ENCODE peak calls at places on chromosomes 16 and 17, in ten cellular contexts. Y is H1, E is fibroblast of the aortic adventitia, V is fibroblast of lung, Z is GM23338, T is SK-N-SH, U is AG04449, X is neural progenitor cell, P is brain microvascular endothelial cell, L is A549. A is an unnamed sample.

GRCh38 chr17:74842599-74843351 is 16.9 kb downstream of the GRIN2C start:
- DNase-seq in Z (peak), L (peak), T (peak), P (peak), U (no peak), X (peak), V (peak), Y (peak), E (peak), A (peak)

GRCh38 chr16:3369073-3369472 is 13.4 kb downstream of the OR2C1 start:
- DNase-seq in V (no peak), Z (no peak), L (no peak), E (no peak), P (no peak), Y (no peak), T (no peak), U (no peak), X (no peak), A (no peak)

GRCh38 chr17:8865385-8865784 is 2.1 kb downstream of the PIK3R6 start:
- DNase-seq in Y (no peak), U (no peak), Z (no peak), E (no peak), V (no peak), X (no peak), T (no peak), P (no peak), L (no peak), A (no peak)

GRCh38 chr17:43809121-43809520 is 23.8 kb downstream of the MPP3 start:
- DNase-seq in Z (no peak), V (no peak), Y (no peak), X (no peak), E (no peak), T (no peak), U (no peak), P (no peak), L (no peak), A (no peak)

GRCh38 chr16:15033309-15033707 is 22.6 kb downstream of the NTAN1 start:
- DNase-seq in U (no peak), V (no peak), L (no peak), P (no peak), Z (no peak), T (peak), Y (no peak), E (no peak), X (no peak), A (no peak)

GRCh38 chr16:31455601-31456314 is 3.5 kb upstream of the ARMC5 start:
- DNase-seq in E (no peak), V (no peak), Z (peak), U (no peak), X (peak), L (no peak), Y (peak), T (peak), P (no peak), A (no peak)

GRCh38 chr16:80084614-80085013 is 456.2 kb upstream of the DYNLRB2 start:
- DNase-seq in V (peak), L (peak), Y (peak), E (peak), X (peak), Z (peak), U (no peak), T (no peak), P (peak), A (peak)

GRCh38 chr16:1680361-1680760 is 2.3 kb downstream of the JPT2 start:
- DNase-seq in U (no peak), T (no peak), V (no peak), P (no peak), X (peak), E (no peak), Y (no peak), Z (no peak), L (no peak), A (no peak)

GRCh38 chr17:4142107-4142900 is 526 bp downstream of the ZZEF1 start:
- DNase-seq in Z (peak), L (no peak), V (peak), X (peak), P (peak), Y (no peak), U (no peak), T (no peak), E (no peak), A (peak)

GRCh38 chr17:17934214-17934613 is 38.0 kb downstream of the TOM1L2 start:
- DNase-seq in E (no peak), Z (no peak), Y (no peak), U (no peak), L (no peak), V (no peak), P (no peak), T (no peak), X (no peak), A (no peak)

DNA sequence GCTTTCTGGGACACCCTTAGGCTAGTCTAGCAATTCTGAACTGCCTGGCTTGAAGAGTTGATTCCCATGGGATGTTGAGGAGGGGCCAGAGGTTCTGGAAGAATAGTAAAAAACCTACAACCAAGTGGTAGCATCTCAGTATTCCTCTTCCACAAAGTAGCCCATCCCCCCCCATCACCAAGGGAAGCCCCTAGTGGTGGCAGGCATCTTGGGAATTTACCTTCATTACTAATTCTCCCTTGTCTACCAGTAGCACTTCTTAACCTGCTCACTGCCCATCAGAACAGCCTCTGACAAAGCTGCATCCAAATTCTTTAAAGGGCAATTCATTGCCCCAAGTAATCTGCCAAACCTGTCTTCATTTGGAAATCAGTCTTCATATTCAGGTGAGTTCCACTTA is 12.8 kb upstream of the RAB11FIP4 start:
- DNase-seq in V (no peak), Z (peak), E (no peak), T (no peak), Y (no peak), P (no peak), L (no peak), U (no peak), X (peak), A (no peak)
- TF ChIP-seq CTCF in V (no peak), Z (peak), E (peak), T (peak), Y (peak), P (peak), L (no peak), U (no peak), X (peak), A (no peak)

DNA sequence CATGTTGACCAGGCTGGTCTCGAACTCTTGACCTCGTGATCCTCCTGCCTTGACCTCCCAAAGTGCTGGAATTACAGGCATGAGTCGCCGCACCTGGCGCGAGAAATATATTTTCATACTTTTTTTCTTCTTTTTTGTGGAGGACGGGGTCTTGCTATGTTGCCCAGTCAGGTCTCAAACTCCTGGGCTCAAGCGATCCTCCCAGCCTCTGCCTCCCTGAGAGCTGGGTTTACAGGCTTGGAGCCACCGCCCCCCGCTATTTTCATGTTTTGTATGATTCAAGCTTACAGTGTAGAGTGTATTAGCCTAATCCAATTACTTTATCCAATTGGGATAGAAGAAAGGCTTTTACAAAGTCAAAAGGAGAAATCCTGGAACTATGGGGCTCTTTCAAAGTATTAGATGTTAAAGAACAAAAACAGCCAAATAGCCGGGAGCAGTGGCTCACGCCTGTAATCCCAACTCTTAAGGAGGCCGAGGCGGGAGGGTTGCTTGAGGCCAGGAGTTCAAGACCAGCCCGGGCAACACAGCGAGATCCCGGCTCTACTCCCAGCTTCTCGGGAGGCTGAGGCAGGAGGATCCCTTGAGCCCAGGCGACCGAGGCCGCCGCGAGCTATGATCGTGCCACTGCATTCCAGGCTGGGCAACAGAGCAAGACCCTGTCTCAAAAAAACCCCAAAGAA is 1.4 kb upstream of the MAP1LC3B start:
- DNase-seq in T (no peak), U (no peak), L (no peak), E (no peak), Z (no peak), Y (no peak), P (no peak), V (no peak), X (peak), A (no peak)
- H3K4me3 ChIP-seq in T (no peak), U (peak), L (peak), E (no peak), Z (peak), Y (peak), P (no peak), V (peak), X (peak), A (no peak)

GRCh38 chr17:70552230-70552981 is 383.1 kb downstream of the KCNJ2 start:
- DNase-seq in P (peak), L (peak), Y (no peak), Z (peak), V (peak), T (peak), E (peak), X (peak), U (no peak), A (peak)
- TF ChIP-seq CTCF in P (peak), L (peak), Y (peak), Z (peak), V (peak), T (peak), E (peak), X (peak), U (no peak), A (peak)

GRCh38 chr17:45227101-45227591 is 5.5 kb downstream of the FMNL1 start:
- DNase-seq in Y (no peak), L (no peak), T (no peak), U (no peak), V (no peak), Z (no peak), X (no peak), P (no peak), E (no peak), A (peak)

GRCh38 chr17:45227631-45228120 is 6.0 kb downstream of the FMNL1 start:
- DNase-seq in U (no peak), V (no peak), T (no peak), E (no peak), Y (no peak), Z (no peak), X (no peak), P (no peak), L (no peak), A (no peak)

GRCh38 chr17:45225051-45225700 is 3.5 kb downstream of the FMNL1 start:
- DNase-seq in Y (no peak), X (no peak), E (no peak), T (no peak), V (no peak), L (no peak), U (no peak), P (no peak), Z (no peak), A (no peak)

GRCh38 chr17:45225964-45226530 is 4.4 kb downstream of the FMNL1 start:
- DNase-seq in U (no peak), T (no peak), P (no peak), L (no peak), V (peak), Y (no peak), X (no peak), Z (no peak), E (no peak), A (peak)

DNA sequence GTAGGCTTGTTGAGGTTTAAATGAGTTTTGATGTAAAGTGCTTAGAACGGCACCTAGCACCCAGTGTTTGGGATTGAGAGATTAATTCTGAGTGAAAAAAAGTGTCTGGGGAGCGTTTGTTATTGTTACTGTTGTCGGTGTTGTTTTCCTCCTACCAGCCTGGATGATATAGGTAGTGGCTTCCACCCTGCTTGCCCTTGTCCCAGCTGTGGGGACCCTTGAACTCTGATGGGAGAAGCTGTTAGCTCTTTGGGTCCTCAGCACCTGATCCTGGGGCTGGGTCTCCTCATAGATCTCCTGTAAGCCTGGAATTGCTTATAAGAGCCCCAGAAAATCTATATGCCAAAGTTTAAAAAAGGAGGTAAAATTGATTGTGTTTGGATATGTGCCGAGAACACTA is 4.9 kb downstream of the FMNL1 start:
- DNase-seq in L (no peak), P (no peak), T (no peak), Z (no peak), E (no peak), Y (no peak), V (no peak), X (no peak), U (no peak), A (no peak)
- H3K4me3 ChIP-seq in L (peak), P (no peak), T (no peak), Z (no peak), E (no peak), Y (no peak), V (no peak), X (no peak), U (no peak), A (no peak)

DNA sequence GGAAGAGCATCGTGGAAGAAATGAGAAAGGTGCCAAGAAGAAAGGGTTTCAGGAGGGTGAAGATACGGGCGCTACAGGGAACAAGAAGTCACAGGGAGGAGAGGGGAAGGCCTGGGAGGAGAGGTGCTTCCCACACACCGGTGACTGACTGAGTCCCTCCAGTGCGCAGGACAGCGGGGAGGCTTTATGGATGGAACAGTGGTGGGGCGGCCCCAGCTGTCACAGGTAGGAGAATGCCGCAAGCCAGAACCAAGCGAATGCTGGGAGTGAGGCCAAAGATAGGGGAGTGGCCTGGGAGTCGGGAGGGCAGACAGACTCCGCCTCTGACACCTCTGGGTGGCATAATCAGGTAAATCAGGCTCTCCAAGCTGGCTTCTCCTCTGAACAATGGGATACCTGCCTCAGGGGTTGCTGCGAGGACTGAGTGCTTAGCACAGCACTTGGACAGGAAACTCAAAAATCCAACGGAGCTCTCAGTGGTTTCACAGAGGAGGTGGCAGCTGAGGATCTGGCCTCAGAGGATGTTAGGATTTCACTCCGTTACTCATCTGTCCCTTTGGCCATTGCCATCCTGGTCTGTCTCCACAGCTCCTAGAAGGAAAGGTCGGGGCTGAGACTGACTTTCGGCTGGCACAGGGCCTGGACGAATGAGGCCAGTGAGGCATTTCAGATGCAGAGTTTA is 760 bp upstream of the CNP start:
- DNase-seq in T (peak), U (no peak), Z (peak), Y (peak), V (peak), E (peak), L (peak), X (peak), P (no peak), A (peak)
- TF ChIP-seq CTCF in T (no peak), U (no peak), Z (no peak), Y (no peak), V (no peak), E (no peak), L (no peak), X (no peak), P (no peak), A (no peak)

GRCh38 chr17:69607162-69607834 is 192.8 kb downstream of the MAP2K6 start:
- DNase-seq in Y (peak), E (peak), X (peak), L (peak), V (peak), T (peak), P (peak), Z (peak), U (peak), A (peak)
- H3K4me3 ChIP-seq in Y (no peak), E (no peak), X (no peak), L (no peak), V (no peak), T (no peak), P (no peak), Z (no peak), U (no peak), A (no peak)

GRCh38 chr17:61574542-61575351 is 16.3 kb downstream of the NACA2 start:
- DNase-seq in T (peak), V (peak), Z (peak), Y (no peak), L (peak), X (peak), E (peak), P (peak), U (no peak), A (peak)
- TF ChIP-seq CTCF in T (peak), V (peak), Z (peak), Y (peak), L (peak), X (peak), E (peak), P (peak), U (peak), A (peak)

A was measured in cardiac fibroblast.